ENCODE peak calls at places on chromosomes 7 and 10, in seven cellular contexts. One of them, this sample, is unnamed.

GRCh38 chr10:119166564-119166963 is 1.1 kb upstream of the SFXN4 start:
- DNase-seq in PC-3: no peak
- DNase-seq in uterus: no peak
- DNase-seq in ovary: no peak
- DNase-seq in CD4-positive, CD25-positive, alpha-beta regulatory T cell: no peak
- DNase-seq in sigmoid colon: no peak
- DNase-seq in left lung: no peak
- DNase-seq in this sample: no peak

GRCh38 chr10:34607894-34608293 is 207.2 kb downstream of the PARD3 start:
- DNase-seq in PC-3: peak; percentile 76
- DNase-seq in uterus: no peak
- DNase-seq in ovary: no peak
- DNase-seq in CD4-positive, CD25-positive, alpha-beta regulatory T cell: no peak
- DNase-seq in sigmoid colon: no peak
- DNase-seq in left lung: no peak
- DNase-seq in this sample: no peak

GRCh38 chr10:103916254-103916653 is 1.7 kb downstream of the STN1 start:
- DNase-seq in PC-3: no peak
- DNase-seq in uterus: no peak
- DNase-seq in ovary: no peak
- DNase-seq in CD4-positive, CD25-positive, alpha-beta regulatory T cell: no peak
- DNase-seq in sigmoid colon: no peak
- DNase-seq in left lung: no peak
- DNase-seq in this sample: no peak

GRCh38 chr10:12350167-12350872 is 973 bp downstream of the CAMK1D start:
- DNase-seq in PC-3: peak; percentile 13
- DNase-seq in uterus: peak; percentile 38
- DNase-seq in ovary: peak; percentile 48
- DNase-seq in CD4-positive, CD25-positive, alpha-beta regulatory T cell: peak; percentile 10
- DNase-seq in sigmoid colon: peak; percentile 72
- DNase-seq in left lung: peak; percentile 52
- DNase-seq in this sample: peak; percentile 46

GRCh38 chr7:34064511-34065158 is 159.3 kb downstream of the BMPER start:
- DNase-seq in PC-3: no peak
- DNase-seq in uterus: no peak
- DNase-seq in ovary: no peak
- DNase-seq in CD4-positive, CD25-positive, alpha-beta regulatory T cell: no peak
- DNase-seq in sigmoid colon: no peak
- DNase-seq in left lung: no peak
- DNase-seq in this sample: no peak

GRCh38 chr7:23291957-23292560 is 7.1 kb upstream of the MALSU1 start:
- DNase-seq in PC-3: no peak
- DNase-seq in uterus: no peak
- DNase-seq in ovary: no peak
- DNase-seq in CD4-positive, CD25-positive, alpha-beta regulatory T cell: no peak
- DNase-seq in sigmoid colon: no peak
- DNase-seq in left lung: no peak
- DNase-seq in this sample: peak; percentile 30

GRCh38 chr7:29569648-29570047 is 6.0 kb downstream of the PRR15 start:
- DNase-seq in PC-3: peak; percentile 71
- DNase-seq in uterus: no peak
- DNase-seq in ovary: no peak
- DNase-seq in CD4-positive, CD25-positive, alpha-beta regulatory T cell: no peak
- DNase-seq in sigmoid colon: no peak
- DNase-seq in left lung: no peak
- DNase-seq in this sample: no peak

GRCh38 chr7:137667633-137668387 is 179.0 kb downstream of the DGKI start:
- DNase-seq in PC-3: peak; percentile 90
- DNase-seq in uterus: no peak
- DNase-seq in ovary: no peak
- DNase-seq in CD4-positive, CD25-positive, alpha-beta regulatory T cell: no peak
- DNase-seq in sigmoid colon: no peak
- DNase-seq in left lung: no peak
- DNase-seq in this sample: no peak

GRCh38 chr10:90174531-90174930 is 473.1 kb downstream of the KIF20B start:
- DNase-seq in PC-3: no peak
- DNase-seq in uterus: no peak
- DNase-seq in ovary: no peak
- DNase-seq in CD4-positive, CD25-positive, alpha-beta regulatory T cell: no peak
- DNase-seq in sigmoid colon: no peak
- DNase-seq in left lung: no peak
- DNase-seq in this sample: no peak

GRCh38 chr7:106603300-106603699 is 57.7 kb downstream of the CCDC71L start:
- DNase-seq in PC-3: no peak
- DNase-seq in uterus: no peak
- DNase-seq in ovary: no peak
- DNase-seq in CD4-positive, CD25-positive, alpha-beta regulatory T cell: no peak
- DNase-seq in sigmoid colon: no peak
- DNase-seq in left lung: no peak
- DNase-seq in this sample: no peak

GRCh38 chr7:101936223-101936611 is 118.8 kb downstream of the CUX1 start:
- DNase-seq in PC-3: no peak
- DNase-seq in uterus: no peak
- DNase-seq in ovary: no peak
- DNase-seq in CD4-positive, CD25-positive, alpha-beta regulatory T cell: no peak
- DNase-seq in sigmoid colon: no peak
- DNase-seq in left lung: no peak
- DNase-seq in this sample: no peak

GRCh38 chr7:95546647-95547046 is 49.7 kb downstream of the PDK4 start:
- DNase-seq in PC-3: no peak
- DNase-seq in uterus: no peak
- DNase-seq in ovary: no peak
- DNase-seq in CD4-positive, CD25-positive, alpha-beta regulatory T cell: no peak
- DNase-seq in sigmoid colon: no peak
- DNase-seq in left lung: no peak
- DNase-seq in this sample: no peak
- H3K4me1 ChIP-seq in PC-3: peaks cover 37% of the 10 kb centered on the region
- H3K4me1 ChIP-seq in uterus: peaks cover 18% of the 10 kb centered on the region
- H3K4me1 ChIP-seq in ovary: peaks cover 15% of the 10 kb centered on the region
- H3K4me1 ChIP-seq in CD4-positive, CD25-positive, alpha-beta regulatory T cell: no peaks in the 10 kb centered on the region
- H3K4me1 ChIP-seq in sigmoid colon: peaks cover 64% of the 10 kb centered on the region
- H3K4me1 ChIP-seq in left lung: peaks cover 67% of the 10 kb centered on the region
- H3K4me1 ChIP-seq in this sample: peaks cover 35% of the 10 kb centered on the region

DNA sequence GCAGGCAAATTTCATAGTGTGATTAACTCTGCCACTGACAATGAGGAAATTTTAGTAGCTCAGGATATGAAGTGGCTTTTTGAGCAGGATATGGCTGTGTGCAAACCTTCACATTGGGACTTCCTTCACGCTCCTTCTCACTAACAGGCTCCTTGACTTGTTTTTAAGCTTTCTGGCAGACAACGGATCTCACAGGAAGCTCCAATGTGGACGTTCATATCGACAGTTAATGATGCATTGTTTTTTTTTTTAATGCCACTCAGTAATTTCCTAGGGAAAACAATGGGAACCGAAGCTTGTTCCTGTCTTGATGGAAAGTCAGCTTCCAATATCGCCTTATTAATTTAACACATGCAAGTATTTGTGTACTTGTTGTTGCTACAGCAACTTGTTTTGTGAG is 84.8 kb downstream of the NRP1 start:
- DNase-seq in PC-3: peak; percentile 64
- DNase-seq in uterus: no peak
- DNase-seq in ovary: no peak
- DNase-seq in CD4-positive, CD25-positive, alpha-beta regulatory T cell: no peak
- DNase-seq in sigmoid colon: no peak
- DNase-seq in left lung: no peak
- DNase-seq in this sample: no peak
- H3K36me3 ChIP-seq in PC-3: peaks cover 81% of the 10 kb centered on the region
- H3K36me3 ChIP-seq in uterus: no peaks in the 10 kb centered on the region
- H3K36me3 ChIP-seq in ovary: no peaks in the 10 kb centered on the region
- H3K36me3 ChIP-seq in CD4-positive, CD25-positive, alpha-beta regulatory T cell: no peaks in the 10 kb centered on the region
- H3K36me3 ChIP-seq in sigmoid colon: peaks cover 4% of the 10 kb centered on the region
- H3K36me3 ChIP-seq in left lung: peaks cover 35% of the 10 kb centered on the region
- H3K36me3 ChIP-seq in this sample: no peaks in the 10 kb centered on the region

DNA sequence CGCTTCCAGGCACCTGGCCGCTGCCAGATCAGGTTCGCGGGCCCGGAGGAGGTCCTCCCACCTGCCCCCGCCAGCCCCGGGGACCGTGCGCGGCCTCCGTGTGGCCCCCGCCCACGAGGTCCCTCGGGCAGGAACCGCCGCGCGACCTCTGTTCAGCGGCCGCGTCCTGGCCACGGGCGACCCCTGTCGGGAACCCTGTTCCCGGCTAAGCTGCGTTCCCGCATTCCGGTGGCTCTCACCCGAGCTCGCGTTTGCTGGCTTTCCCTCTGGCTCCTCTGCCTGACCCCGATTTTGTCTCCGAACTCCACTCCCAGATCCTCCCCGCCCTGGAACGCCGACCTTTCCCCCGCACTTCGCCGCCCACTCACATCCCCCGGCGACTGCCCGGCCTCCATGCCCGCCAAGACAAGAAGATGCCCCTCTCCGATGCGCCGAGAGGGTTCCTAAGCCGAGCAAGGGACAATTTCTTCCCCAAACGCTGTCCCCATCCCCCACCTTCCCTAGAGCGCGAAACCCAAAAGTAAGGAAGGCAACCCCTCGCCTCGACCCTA is 2.3 kb downstream of the SFMBT2 start:
- DNase-seq in PC-3: peak; percentile 41
- DNase-seq in uterus: peak; percentile 72
- DNase-seq in ovary: peak; percentile 82
- DNase-seq in CD4-positive, CD25-positive, alpha-beta regulatory T cell: no peak
- DNase-seq in sigmoid colon: peak; percentile 81
- DNase-seq in left lung: peak; percentile 56
- DNase-seq in this sample: peak; percentile 73
- H3K4me1 ChIP-seq in PC-3: no peaks in the 10 kb centered on the region
- H3K4me1 ChIP-seq in uterus: no peaks in the 10 kb centered on the region
- H3K4me1 ChIP-seq in ovary: peaks cover 20% of the 10 kb centered on the region
- H3K4me1 ChIP-seq in CD4-positive, CD25-positive, alpha-beta regulatory T cell: peaks cover 54% of the 10 kb centered on the region
- H3K4me1 ChIP-seq in sigmoid colon: peaks cover 49% of the 10 kb centered on the region
- H3K4me1 ChIP-seq in left lung: peaks cover 74% of the 10 kb centered on the region
- H3K4me1 ChIP-seq in this sample: peaks cover 14% of the 10 kb centered on the region

GRCh38 chr10:75016290-75016689 is 95.2 kb upstream of the SAMD8 start:
- DNase-seq in PC-3: no peak
- DNase-seq in uterus: no peak
- DNase-seq in ovary: no peak
- DNase-seq in CD4-positive, CD25-positive, alpha-beta regulatory T cell: no peak
- DNase-seq in sigmoid colon: no peak
- DNase-seq in left lung: no peak
- DNase-seq in this sample: no peak

GRCh38 chr10:75019360-75019759 is 92.1 kb upstream of the SAMD8 start:
- DNase-seq in PC-3: peak; percentile 88
- DNase-seq in uterus: no peak
- DNase-seq in ovary: no peak
- DNase-seq in CD4-positive, CD25-positive, alpha-beta regulatory T cell: no peak
- DNase-seq in sigmoid colon: no peak
- DNase-seq in left lung: no peak
- DNase-seq in this sample: no peak

GRCh38 chr10:75018873-75019272 is 92.6 kb upstream of the SAMD8 start:
- DNase-seq in PC-3: no peak
- DNase-seq in uterus: no peak
- DNase-seq in ovary: no peak
- DNase-seq in CD4-positive, CD25-positive, alpha-beta regulatory T cell: no peak
- DNase-seq in sigmoid colon: no peak
- DNase-seq in left lung: no peak
- DNase-seq in this sample: no peak

GRCh38 chr10:75020168-75020567 is 91.3 kb upstream of the SAMD8 start:
- DNase-seq in PC-3: no peak
- DNase-seq in uterus: no peak
- DNase-seq in ovary: no peak
- DNase-seq in CD4-positive, CD25-positive, alpha-beta regulatory T cell: no peak
- DNase-seq in sigmoid colon: no peak
- DNase-seq in left lung: no peak
- DNase-seq in this sample: no peak

GRCh38 chr10:75018233-75018632 is 93.2 kb upstream of the SAMD8 start:
- DNase-seq in PC-3: no peak
- DNase-seq in uterus: no peak
- DNase-seq in ovary: no peak
- DNase-seq in CD4-positive, CD25-positive, alpha-beta regulatory T cell: no peak
- DNase-seq in sigmoid colon: no peak
- DNase-seq in left lung: no peak
- DNase-seq in this sample: no peak
- H3K36me3 ChIP-seq in PC-3: peaks cover 34% of the 10 kb centered on the region
- H3K36me3 ChIP-seq in uterus: no peaks in the 10 kb centered on the region
- H3K36me3 ChIP-seq in ovary: no peaks in the 10 kb centered on the region
- H3K36me3 ChIP-seq in CD4-positive, CD25-positive, alpha-beta regulatory T cell: peaks cover 24% of the 10 kb centered on the region
- H3K36me3 ChIP-seq in sigmoid colon: peaks cover 21% of the 10 kb centered on the region
- H3K36me3 ChIP-seq in left lung: peaks cover 9% of the 10 kb centered on the region
- H3K36me3 ChIP-seq in this sample: no peaks in the 10 kb centered on the region

GRCh38 chr10:51079766-51080165 is 5.5 kb downstream of the PRKG1 start:
- DNase-seq in PC-3: no peak
- DNase-seq in uterus: no peak
- DNase-seq in ovary: no peak
- DNase-seq in CD4-positive, CD25-positive, alpha-beta regulatory T cell: no peak
- DNase-seq in sigmoid colon: no peak
- DNase-seq in left lung: no peak
- DNase-seq in this sample: no peak

GRCh38 chr10:51076442-51076841 is 2.2 kb downstream of the PRKG1 start:
- DNase-seq in PC-3: no peak
- DNase-seq in uterus: no peak
- DNase-seq in ovary: no peak
- DNase-seq in CD4-positive, CD25-positive, alpha-beta regulatory T cell: no peak
- DNase-seq in sigmoid colon: no peak
- DNase-seq in left lung: no peak
- DNase-seq in this sample: no peak

GRCh38 chr10:51082857-51083256 is 8.6 kb downstream of the PRKG1 start:
- DNase-seq in PC-3: no peak
- DNase-seq in uterus: no peak
- DNase-seq in ovary: no peak
- DNase-seq in CD4-positive, CD25-positive, alpha-beta regulatory T cell: no peak
- DNase-seq in sigmoid colon: no peak
- DNase-seq in left lung: no peak
- DNase-seq in this sample: no peak

GRCh38 chr10:51077507-51077906 is 3.2 kb downstream of the PRKG1 start:
- DNase-seq in PC-3: peak; percentile 50
- DNase-seq in uterus: no peak
- DNase-seq in ovary: no peak
- DNase-seq in CD4-positive, CD25-positive, alpha-beta regulatory T cell: no peak
- DNase-seq in sigmoid colon: no peak
- DNase-seq in left lung: no peak
- DNase-seq in this sample: no peak

DNA sequence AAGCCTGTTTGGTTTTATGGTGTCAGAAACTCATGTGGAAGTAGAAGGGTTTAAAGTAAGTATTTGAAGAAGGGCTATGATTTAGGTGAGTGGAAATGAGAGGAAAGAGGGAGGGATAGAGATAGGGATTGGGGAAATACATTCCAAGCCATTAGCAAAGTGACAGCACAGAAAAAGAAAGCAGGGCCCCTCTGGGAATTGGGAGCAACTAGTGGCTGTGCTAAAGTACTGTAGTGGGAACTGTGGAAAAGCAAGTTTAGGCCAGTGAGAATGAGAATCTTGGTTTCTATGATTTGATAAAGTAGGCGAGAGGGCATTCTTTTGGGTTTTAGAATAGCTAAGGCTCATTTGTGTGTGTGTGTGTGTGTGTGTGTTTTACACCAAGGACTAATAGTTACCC is 5.0 kb downstream of the PRKG1 start:
- DNase-seq in PC-3: no peak
- DNase-seq in uterus: no peak
- DNase-seq in ovary: no peak
- DNase-seq in CD4-positive, CD25-positive, alpha-beta regulatory T cell: no peak
- DNase-seq in sigmoid colon: no peak
- DNase-seq in left lung: no peak
- DNase-seq in this sample: no peak
- H3K4me1 ChIP-seq in PC-3: peaks cover 8% of the 10 kb centered on the region
- H3K4me1 ChIP-seq in uterus: no peaks in the 10 kb centered on the region
- H3K4me1 ChIP-seq in ovary: no peaks in the 10 kb centered on the region
- H3K4me1 ChIP-seq in CD4-positive, CD25-positive, alpha-beta regulatory T cell: peaks cover under 1% of the 10 kb centered on the region
- H3K4me1 ChIP-seq in sigmoid colon: peaks cover 24% of the 10 kb centered on the region
- H3K4me1 ChIP-seq in left lung: no peaks in the 10 kb centered on the region
- H3K4me1 ChIP-seq in this sample: peaks cover 8% of the 10 kb centered on the region

GRCh38 chr7:129676017-129676897 is 64.7 kb downstream of the NRF1 start:
- DNase-seq in PC-3: no peak
- DNase-seq in uterus: no peak
- DNase-seq in ovary: no peak
- DNase-seq in CD4-positive, CD25-positive, alpha-beta regulatory T cell: no peak
- DNase-seq in sigmoid colon: no peak
- DNase-seq in left lung: no peak
- DNase-seq in this sample: peak; percentile 36
- H3K36me3 ChIP-seq in PC-3: peaks cover 52% of the 10 kb centered on the region
- H3K36me3 ChIP-seq in uterus: no peaks in the 10 kb centered on the region
- H3K36me3 ChIP-seq in ovary: no peaks in the 10 kb centered on the region
- H3K36me3 ChIP-seq in CD4-positive, CD25-positive, alpha-beta regulatory T cell: peaks cover 63% of the 10 kb centered on the region
- H3K36me3 ChIP-seq in sigmoid colon: peaks cover 9% of the 10 kb centered on the region
- H3K36me3 ChIP-seq in left lung: peaks cover 79% of the 10 kb centered on the region
- H3K36me3 ChIP-seq in this sample: no peaks in the 10 kb centered on the region

GRCh38 chr10:62084434-62084833 is 182.9 kb downstream of the ARID5B start:
- DNase-seq in PC-3: peak; percentile 74
- DNase-seq in uterus: no peak
- DNase-seq in ovary: no peak
- DNase-seq in CD4-positive, CD25-positive, alpha-beta regulatory T cell: no peak
- DNase-seq in sigmoid colon: no peak
- DNase-seq in left lung: no peak
- DNase-seq in this sample: no peak
- H3K4me1 ChIP-seq in PC-3: peaks cover 43% of the 10 kb centered on the region
- H3K4me1 ChIP-seq in uterus: no peaks in the 10 kb centered on the region
- H3K4me1 ChIP-seq in ovary: peaks cover 15% of the 10 kb centered on the region
- H3K4me1 ChIP-seq in CD4-positive, CD25-positive, alpha-beta regulatory T cell: peaks cover 71% of the 10 kb centered on the region
- H3K4me1 ChIP-seq in sigmoid colon: peaks cover 51% of the 10 kb centered on the region
- H3K4me1 ChIP-seq in left lung: peaks cover 38% of the 10 kb centered on the region
- H3K4me1 ChIP-seq in this sample: peaks cover 40% of the 10 kb centered on the region